ENCODE peak calls at places on chromosomes 3 and 15, in ten cellular contexts. K is astrocyte, W is mucosa of gallbladder, F is LoVo, B is fibroblast of the aortic adventitia, R is DMS 273 treated with DMSO at 0.1 percent for 48 hours, Y is iPS DF 6.9, I is thyroid gland, L is mesendoderm, C is mesothelial cell of epicardium. N is an unnamed sample.
A peak's percentile ranks its signal among the peaks of the same experiment; 100 is the strongest.

GRCh38 chr3:174126990-174127758 is 729.6 kb downstream of the NLGN1 start:
- DNase-seq in L (peak; percentile 22), C (no peak), K (peak; percentile 31), Y (no peak), R (no peak), W (no peak), F (no peak), I (no peak), B (peak; percentile 41), N (peak; percentile 54)

GRCh38 chr15:77187751-77188464 is 117.0 kb upstream of the TSPAN3 start:
- DNase-seq in I (peak; percentile 7), F (no peak), B (peak; percentile 73), Y (no peak), W (peak; percentile 54), K (peak; percentile 58), C (no peak), L (no peak), R (no peak), N (peak; percentile 42)

GRCh38 chr3:149473314-149473990 is 1.0 kb upstream of the TM4SF4 start:
- DNase-seq in K (peak; percentile 81), C (no peak), B (peak; percentile 89), L (no peak), R (no peak), W (peak; percentile 93), F (peak; percentile 93), Y (no peak), I (peak; percentile 75), N (peak; percentile 94)

GRCh38 chr15:65516997-65517865 is at the start of gene DPP8:
- DNase-seq in K (peak; percentile 91), I (peak; percentile 91), B (peak; percentile 93), W (peak; percentile 93), L (peak; percentile 97), Y (peak; percentile 92), C (peak; percentile 90), F (peak; percentile 96), R (peak; percentile 69), N (peak; percentile 95)

GRCh38 chr3:192408007-192408655 is 319.2 kb downstream of the FGF12 start:
- DNase-seq in L (peak; percentile 73), Y (no peak), B (no peak), I (peak; percentile 38), F (no peak), W (no peak), R (no peak), K (peak; percentile 46), C (peak; percentile 54), N (peak; percentile 20)

GRCh38 chr3:28476194-28476593 is 127.6 kb upstream of the AZI2 start:
- DNase-seq in W (no peak), K (peak; percentile 41), F (peak; percentile 43), B (peak; percentile 69), Y (peak; percentile 5), I (no peak), L (peak; percentile 62), C (no peak), R (peak; percentile 6), N (peak; percentile 64)

GRCh38 chr3:50450135-50450911 is 53.1 kb downstream of the CACNA2D2 start:
- DNase-seq in B (peak; percentile 54), Y (no peak), K (peak; percentile 71), C (no peak), L (no peak), W (peak; percentile 69), R (no peak), I (peak; percentile 87), F (no peak), N (peak; percentile 50)

GRCh38 chr15:36579792-36580431 is 486 bp downstream of the CDIN1 start:
- DNase-seq in R (no peak), B (no peak), F (no peak), Y (no peak), W (peak; percentile 16), I (peak; percentile 42), L (no peak), K (no peak), C (no peak), N (peak; percentile 34)

GRCh38 chr3:178507507-178508442 is 28.5 kb upstream of the KCNMB2 start:
- DNase-seq in L (no peak), I (no peak), B (no peak), K (no peak), R (no peak), W (peak; percentile 18), Y (no peak), C (no peak), F (no peak), N (peak; percentile 13)

GRCh38 chr15:35673093-35673573 is 127.2 kb upstream of the DPH6 start:
- DNase-seq in I (no peak), Y (no peak), B (no peak), W (no peak), C (no peak), F (no peak), K (no peak), L (peak; percentile 30), R (no peak), N (no peak)

GRCh38 chr3:64388886-64389285 is 163.6 kb upstream of the PRICKLE2 start:
- DNase-seq in L (no peak), I (no peak), C (no peak), F (no peak), Y (no peak), K (peak; percentile 54), B (no peak), W (no peak), R (no peak), N (no peak)

GRCh38 chr3:185807455-185808068 is 17.3 kb downstream of the IGF2BP2 start:
- DNase-seq in K (peak; percentile 94), W (no peak), R (no peak), Y (no peak), I (no peak), F (peak; percentile 87), L (peak; percentile 81), C (no peak), B (peak; percentile 80), N (peak; percentile 97)